ENCODE peak calls at places on chromosomes 3 and 15, in nine cellular contexts. One of them, this sample, is unnamed.

GRCh38 chr3:11480663-11481298 is 162.9 kb downstream of the VGLL4 start:
- DNase-seq in tibial nerve: no peak
- DNase-seq in AG04449: no peak
- DNase-seq in PC-9: no peak
- DNase-seq in glutamatergic neuron: no peak
- DNase-seq in omental fat pad: no peak
- DNase-seq in NB4: no peak
- DNase-seq in K562: peak
- DNase-seq in A549: no peak
- DNase-seq in this sample: no peak

GRCh38 chr3:154794383-154794782 is 285.7 kb upstream of the MME start:
- DNase-seq in A549: no peak
- DNase-seq in AG04449: no peak
- DNase-seq in glutamatergic neuron: no peak
- DNase-seq in NB4: no peak
- DNase-seq in tibial nerve: no peak
- DNase-seq in omental fat pad: no peak
- DNase-seq in K562: no peak
- DNase-seq in PC-9: no peak
- DNase-seq in this sample: no peak

GRCh38 chr3:180747805-180748361 is 68.6 kb upstream of the CCDC39 start:
- DNase-seq in K562: no peak
- DNase-seq in AG04449: no peak
- DNase-seq in PC-9: no peak
- DNase-seq in glutamatergic neuron: no peak
- DNase-seq in omental fat pad: no peak
- DNase-seq in NB4: no peak
- DNase-seq in tibial nerve: no peak
- DNase-seq in A549: no peak
- DNase-seq in this sample: no peak

GRCh38 chr3:126540946-126541627 is 17.1 kb downstream of the CHST13 start:
- DNase-seq in glutamatergic neuron: peak
- DNase-seq in A549: no peak
- DNase-seq in K562: peak
- DNase-seq in omental fat pad: peak
- DNase-seq in NB4: peak
- DNase-seq in tibial nerve: no peak
- DNase-seq in PC-9: no peak
- DNase-seq in AG04449: no peak
- DNase-seq in this sample: no peak

GRCh38 chr3:173789530-173789929 is 392.0 kb downstream of the NLGN1 start:
- DNase-seq in PC-9: no peak
- DNase-seq in omental fat pad: no peak
- DNase-seq in glutamatergic neuron: no peak
- DNase-seq in K562: no peak
- DNase-seq in A549: no peak
- DNase-seq in tibial nerve: no peak
- DNase-seq in AG04449: no peak
- DNase-seq in NB4: no peak
- DNase-seq in this sample: no peak

GRCh38 chr15:86676002-86676401 is 596.3 kb downstream of the AGBL1 start:
- DNase-seq in tibial nerve: no peak
- DNase-seq in NB4: no peak
- DNase-seq in AG04449: no peak
- DNase-seq in A549: no peak
- DNase-seq in K562: no peak
- DNase-seq in PC-9: no peak
- DNase-seq in omental fat pad: no peak
- DNase-seq in glutamatergic neuron: no peak
- DNase-seq in this sample: no peak

GRCh38 chr3:109382573-109382972 is 45.2 kb upstream of the DPPA4 start:
- DNase-seq in K562: no peak
- DNase-seq in glutamatergic neuron: no peak
- DNase-seq in A549: no peak
- DNase-seq in AG04449: no peak
- DNase-seq in PC-9: no peak
- DNase-seq in omental fat pad: no peak
- DNase-seq in NB4: no peak
- DNase-seq in tibial nerve: no peak
- DNase-seq in this sample: no peak

GRCh38 chr3:160150066-160150465 is 75.2 kb upstream of the C3orf80 start:
- DNase-seq in NB4: no peak
- DNase-seq in tibial nerve: no peak
- DNase-seq in AG04449: no peak
- DNase-seq in omental fat pad: no peak
- DNase-seq in PC-9: no peak
- DNase-seq in glutamatergic neuron: no peak
- DNase-seq in K562: no peak
- DNase-seq in A549: no peak
- DNase-seq in this sample: no peak

GRCh38 chr3:186915808-186916796 is 14.2 kb upstream of the ST6GAL1 start:
- DNase-seq in omental fat pad: no peak
- DNase-seq in AG04449: no peak
- DNase-seq in tibial nerve: no peak
- DNase-seq in A549: no peak
- DNase-seq in NB4: peak
- DNase-seq in PC-9: no peak
- DNase-seq in glutamatergic neuron: no peak
- DNase-seq in K562: no peak
- DNase-seq in this sample: no peak

GRCh38 chr15:39792025-39792893 is 9.6 kb upstream of the FSIP1 start:
- DNase-seq in tibial nerve: no peak
- DNase-seq in PC-9: no peak
- DNase-seq in AG04449: no peak
- DNase-seq in A549: no peak
- DNase-seq in NB4: no peak
- DNase-seq in omental fat pad: no peak
- DNase-seq in K562: no peak
- DNase-seq in glutamatergic neuron: no peak
- DNase-seq in this sample: no peak

GRCh38 chr3:354433-354832 is 157.9 kb downstream of the CHL1 start:
- DNase-seq in K562: peak
- DNase-seq in tibial nerve: peak
- DNase-seq in glutamatergic neuron: peak
- DNase-seq in PC-9: peak
- DNase-seq in AG04449: no peak
- DNase-seq in NB4: peak
- DNase-seq in omental fat pad: no peak
- DNase-seq in A549: peak
- DNase-seq in this sample: peak

GRCh38 chr3:48142316-48142870 is 45.8 kb downstream of the CDC25A start:
- DNase-seq in omental fat pad: no peak
- DNase-seq in glutamatergic neuron: no peak
- DNase-seq in K562: no peak
- DNase-seq in tibial nerve: no peak
- DNase-seq in NB4: no peak
- DNase-seq in AG04449: no peak
- DNase-seq in A549: no peak
- DNase-seq in PC-9: peak
- DNase-seq in this sample: no peak

GRCh38 chr3:195204360-195205166 is 66.4 kb downstream of the XXYLT1 start:
- DNase-seq in AG04449: no peak
- DNase-seq in A549: no peak
- DNase-seq in NB4: no peak
- DNase-seq in tibial nerve: no peak
- DNase-seq in K562: no peak
- DNase-seq in omental fat pad: no peak
- DNase-seq in glutamatergic neuron: no peak
- DNase-seq in PC-9: no peak
- DNase-seq in this sample: no peak

DNA sequence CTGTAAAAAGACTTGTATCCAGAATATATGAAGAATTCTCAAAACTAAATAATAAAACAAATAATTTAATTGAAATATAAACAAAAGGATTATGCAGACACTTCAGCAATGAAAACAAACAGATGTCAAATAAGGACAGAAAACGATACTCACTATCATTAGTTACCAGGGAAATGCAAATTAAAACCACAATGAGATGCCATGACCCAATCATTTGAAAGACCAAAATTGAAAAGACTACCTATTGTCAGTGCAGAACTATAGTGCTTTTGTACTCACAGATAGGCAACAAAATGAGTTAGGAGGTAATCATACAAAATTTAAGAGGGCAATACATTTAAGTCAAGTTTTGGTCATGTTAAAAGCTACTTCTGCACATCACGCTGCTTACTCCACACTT is 31.6 kb upstream of the OR5K4 start:
- DNase-seq in A549: no peak
- DNase-seq in AG04449: no peak
- DNase-seq in NB4: no peak
- DNase-seq in omental fat pad: no peak
- DNase-seq in glutamatergic neuron: no peak
- DNase-seq in PC-9: no peak
- DNase-seq in tibial nerve: no peak
- DNase-seq in K562: no peak
- DNase-seq in this sample: no peak
- TF ChIP-seq CTCF in A549: no peak
- TF ChIP-seq CTCF in AG04449: no peak
- TF ChIP-seq CTCF in NB4: no peak
- TF ChIP-seq CTCF in omental fat pad: no peak
- TF ChIP-seq CTCF in glutamatergic neuron: no peak
- TF ChIP-seq CTCF in PC-9: no peak
- TF ChIP-seq CTCF in tibial nerve: no peak
- TF ChIP-seq CTCF in K562: no peak
- TF ChIP-seq CTCF in this sample: no peak

DNA sequence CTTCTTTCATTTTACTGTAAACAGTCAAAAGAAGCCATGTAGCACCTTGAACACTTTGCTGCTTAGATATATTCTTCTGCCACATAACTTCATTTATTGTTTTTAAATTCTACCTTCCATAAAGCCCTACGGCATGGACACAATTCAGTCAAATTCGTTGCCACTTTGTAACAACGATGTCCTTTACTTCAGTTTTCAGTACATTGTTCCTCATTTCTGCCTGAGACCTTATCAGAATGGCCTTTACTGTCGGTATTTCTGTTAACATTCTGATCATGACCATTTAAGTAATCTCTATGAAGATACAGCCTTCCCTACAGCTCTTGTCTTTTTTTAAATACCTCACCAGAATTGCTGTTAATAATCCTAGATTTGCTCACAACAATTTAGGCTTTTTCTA is 466.9 kb downstream of the NAALADL2 start:
- DNase-seq in omental fat pad: no peak
- DNase-seq in AG04449: no peak
- DNase-seq in glutamatergic neuron: no peak
- DNase-seq in tibial nerve: no peak
- DNase-seq in A549: no peak
- DNase-seq in PC-9: no peak
- DNase-seq in NB4: no peak
- DNase-seq in K562: no peak
- DNase-seq in this sample: no peak
- TF ChIP-seq CTCF in omental fat pad: no peak
- TF ChIP-seq CTCF in AG04449: no peak
- TF ChIP-seq CTCF in glutamatergic neuron: no peak
- TF ChIP-seq CTCF in tibial nerve: no peak
- TF ChIP-seq CTCF in A549: no peak
- TF ChIP-seq CTCF in PC-9: no peak
- TF ChIP-seq CTCF in NB4: no peak
- TF ChIP-seq CTCF in K562: no peak
- TF ChIP-seq CTCF in this sample: no peak

DNA sequence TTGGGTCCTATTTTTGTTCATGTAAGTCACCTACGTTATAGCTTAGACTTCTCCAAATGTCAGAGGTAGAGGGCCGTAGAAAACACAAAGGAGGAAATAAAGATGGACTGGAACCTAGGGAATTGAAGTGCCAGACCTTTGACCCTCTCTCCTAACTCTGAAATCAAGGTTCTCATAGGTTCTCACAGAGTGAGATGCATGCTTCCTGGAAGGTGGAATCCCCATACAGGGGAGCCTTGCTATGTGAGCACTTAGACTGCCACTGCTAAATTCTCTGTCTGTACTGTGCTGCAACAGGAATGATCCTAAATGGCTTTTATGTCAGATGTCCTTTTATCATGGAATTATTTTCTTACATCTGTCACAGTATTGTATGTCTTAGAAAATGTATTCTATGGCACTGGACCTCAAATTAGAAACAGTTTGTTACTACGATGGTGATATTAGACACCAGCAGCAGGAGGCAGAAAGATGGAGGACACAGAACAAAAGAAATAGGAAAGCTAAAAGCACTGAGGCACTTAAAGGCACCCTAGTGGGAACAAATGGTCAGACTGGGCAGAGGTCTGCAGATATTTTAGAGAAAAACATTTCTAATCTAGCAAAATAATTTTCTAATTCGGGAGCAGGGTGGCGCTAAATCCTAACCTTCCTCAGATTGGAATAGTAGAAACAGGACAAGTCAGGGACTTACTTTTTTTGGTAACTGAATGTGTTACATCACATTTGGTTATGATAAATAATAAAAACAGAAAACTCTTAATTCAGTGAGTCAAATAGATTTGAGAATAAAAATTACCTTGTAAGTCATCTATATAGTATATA is 60.2 kb upstream of the CDAN1 start:
- DNase-seq in NB4: peak
- DNase-seq in AG04449: no peak
- DNase-seq in glutamatergic neuron: no peak
- DNase-seq in PC-9: no peak
- DNase-seq in K562: no peak
- DNase-seq in tibial nerve: no peak
- DNase-seq in A549: no peak
- DNase-seq in omental fat pad: no peak
- DNase-seq in this sample: no peak
- TF ChIP-seq CTCF in NB4: no peak
- TF ChIP-seq CTCF in AG04449: no peak
- TF ChIP-seq CTCF in glutamatergic neuron: no peak
- TF ChIP-seq CTCF in PC-9: no peak
- TF ChIP-seq CTCF in K562: peak
- TF ChIP-seq CTCF in tibial nerve: no peak
- TF ChIP-seq CTCF in A549: peak
- TF ChIP-seq CTCF in omental fat pad: no peak
- TF ChIP-seq CTCF in this sample: peak

GRCh38 chr15:90701048-90701447 is 16.1 kb upstream of the BLM start:
- DNase-seq in PC-9: no peak
- DNase-seq in omental fat pad: no peak
- DNase-seq in AG04449: no peak
- DNase-seq in NB4: peak
- DNase-seq in tibial nerve: no peak
- DNase-seq in glutamatergic neuron: no peak
- DNase-seq in A549: no peak
- DNase-seq in K562: no peak
- DNase-seq in this sample: no peak

GRCh38 chr15:90698629-90699028 is 18.5 kb upstream of the BLM start:
- DNase-seq in A549: no peak
- DNase-seq in NB4: no peak
- DNase-seq in tibial nerve: no peak
- DNase-seq in omental fat pad: no peak
- DNase-seq in K562: no peak
- DNase-seq in PC-9: no peak
- DNase-seq in AG04449: no peak
- DNase-seq in glutamatergic neuron: no peak
- DNase-seq in this sample: no peak

GRCh38 chr15:90703455-90703854 is 13.7 kb upstream of the BLM start:
- DNase-seq in tibial nerve: no peak
- DNase-seq in NB4: no peak
- DNase-seq in glutamatergic neuron: no peak
- DNase-seq in PC-9: no peak
- DNase-seq in K562: no peak
- DNase-seq in omental fat pad: no peak
- DNase-seq in AG04449: no peak
- DNase-seq in A549: no peak
- DNase-seq in this sample: no peak

GRCh38 chr15:90705212-90705611 is 11.9 kb upstream of the BLM start:
- DNase-seq in NB4: no peak
- DNase-seq in tibial nerve: no peak
- DNase-seq in omental fat pad: no peak
- DNase-seq in AG04449: no peak
- DNase-seq in A549: no peak
- DNase-seq in PC-9: no peak
- DNase-seq in K562: no peak
- DNase-seq in glutamatergic neuron: no peak
- DNase-seq in this sample: no peak

GRCh38 chr15:90701880-90702630 is 15.1 kb upstream of the BLM start:
- DNase-seq in tibial nerve: peak
- DNase-seq in AG04449: no peak
- DNase-seq in omental fat pad: no peak
- DNase-seq in glutamatergic neuron: no peak
- DNase-seq in A549: no peak
- DNase-seq in PC-9: no peak
- DNase-seq in NB4: peak
- DNase-seq in K562: no peak
- DNase-seq in this sample: no peak
- TF ChIP-seq CTCF in tibial nerve: no peak
- TF ChIP-seq CTCF in AG04449: no peak
- TF ChIP-seq CTCF in omental fat pad: no peak
- TF ChIP-seq CTCF in glutamatergic neuron: no peak
- TF ChIP-seq CTCF in A549: no peak
- TF ChIP-seq CTCF in PC-9: no peak
- TF ChIP-seq CTCF in NB4: no peak
- TF ChIP-seq CTCF in K562: no peak
- TF ChIP-seq CTCF in this sample: no peak

This sample was measured in HFF-Myc.